ENCODE peak calls at places on chromosomes 11 and 22, in four cellular contexts. J is neural progenitor cell, B is upper lobe of right lung, G is heart left ventricle. Y is an unnamed sample. For H3K4me1, the result is how much of the 10 kb centered on the place peaks cover.

GRCh38 chr11:20035701-20036601 is 124.3 kb downstream of the DBX1 start:
- DNase-seq in J (no peak), G (no peak), B (no peak), Y (peak)

GRCh38 chr22:47225080-47225930 is 462.9 kb downstream of the TBC1D22A start:
- DNase-seq in B (no peak), G (no peak), J (no peak), Y (no peak)

GRCh38 chr22:45842141-45842831 is 134.7 kb downstream of the WNT7B start:
- DNase-seq in J (no peak), G (no peak), B (no peak), Y (no peak)

GRCh38 chr11:67400251-67400941 is 1.3 kb downstream of the PPP1CA start:
- DNase-seq in J (no peak), G (peak), B (no peak), Y (no peak)

GRCh38 chr22:41619979-41620645 is 731 bp downstream of the DESI1 start:
- DNase-seq in B (peak), J (peak), G (peak), Y (peak)

GRCh38 chr11:75265851-75266531 is 25.4 kb downstream of the TPBGL start:
- DNase-seq in B (peak), J (no peak), G (no peak), Y (peak)

GRCh38 chr22:50318698-50319411 is 8.0 kb downstream of the DENND6B start:
- DNase-seq in G (no peak), B (peak), J (no peak), Y (no peak)

GRCh38 chr11:113781682-113782081 is 2.1 kb downstream of the CLDN25 start:
- DNase-seq in B (no peak), J (no peak), G (no peak), Y (peak)

GRCh38 chr22:49979587-49980264 is 19.2 kb downstream of the PIM3 start:
- DNase-seq in G (peak), B (peak), J (peak), Y (peak)

GRCh38 chr11:88354909-88355308 is 17.4 kb upstream of the CTSC start:
- DNase-seq in J (no peak), B (no peak), G (no peak), Y (no peak)

DNA sequence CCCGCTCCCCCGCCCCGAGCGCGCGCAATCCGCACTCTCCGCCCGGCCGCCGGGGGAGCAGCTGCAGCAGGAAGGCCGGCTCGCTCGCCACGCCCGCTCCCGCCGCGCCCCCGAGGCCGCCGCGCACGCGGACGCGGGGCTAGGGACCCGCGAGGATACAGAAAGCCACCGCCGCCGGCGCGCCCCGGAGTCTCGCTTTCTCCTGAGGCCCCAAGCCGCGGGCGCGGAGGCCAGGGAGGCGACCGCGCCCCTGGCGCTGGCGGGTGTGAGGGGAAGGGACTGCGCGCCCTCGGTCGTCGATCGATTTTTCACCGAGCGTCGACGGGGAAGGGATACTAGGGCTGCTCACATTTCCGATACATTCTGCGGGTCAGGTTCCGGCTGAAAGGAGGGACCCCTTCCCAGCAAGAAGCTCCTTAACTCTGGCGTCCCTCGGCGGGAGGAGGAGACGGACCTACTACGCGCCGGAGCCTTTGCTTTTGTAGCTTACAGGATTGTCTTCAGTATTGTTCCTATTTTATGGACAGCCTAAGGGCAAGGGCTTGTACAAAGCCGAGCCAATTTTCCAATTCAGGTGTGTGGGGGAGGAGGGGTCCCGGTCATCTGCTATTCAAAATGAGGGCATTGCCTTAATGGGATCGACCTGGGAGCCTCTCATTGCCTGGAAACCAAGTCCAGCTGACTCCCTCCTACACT is 416 bp upstream of the GAB2 start:
- DNase-seq in J (peak), B (peak), G (peak), Y (peak)
- TF ChIP-seq CTCF in J (peak), B (peak), G (no peak), Y (no peak)

GRCh38 chr11:64372021-64372420 is 13.1 kb downstream of the RPS6KA4 start:
- DNase-seq in B (no peak), J (no peak), G (no peak), Y (no peak)

GRCh38 chr11:64372802-64373597 is 14.0 kb downstream of the RPS6KA4 start:
- DNase-seq in B (no peak), J (no peak), G (no peak), Y (no peak)

GRCh38 chr11:64376071-64376470 is 17.1 kb downstream of the RPS6KA4 start:
- DNase-seq in J (no peak), G (no peak), B (no peak), Y (no peak)

GRCh38 chr11:64371201-64371600 is 12.2 kb downstream of the RPS6KA4 start:
- DNase-seq in J (no peak), G (no peak), B (no peak), Y (no peak)

GRCh38 chr11:64373598-64373974 is 14.6 kb downstream of the RPS6KA4 start:
- DNase-seq in J (no peak), G (no peak), B (no peak), Y (no peak)
- H3K4me1 ChIP-seq in J (under half), G (under half), B (under half), Y (under half)

GRCh38 chr11:36507824-36508489 is 2.1 kb downstream of the TRAF6 start:
- DNase-seq in J (no peak), G (no peak), B (no peak), Y (no peak)
- H3K27ac ChIP-seq in J (no peak), G (peak), B (peak), Y (no peak)

GRCh38 chr22:24942301-24942700 is 4.2 kb downstream of the LHFPL7 start:
- DNase-seq in G (no peak), J (no peak), B (no peak), Y (no peak)

GRCh38 chr22:24944224-24944937 is 2.1 kb downstream of the LHFPL7 start:
- DNase-seq in J (no peak), B (no peak), G (no peak), Y (no peak)

GRCh38 chr22:24937114-24937513 is 9.4 kb downstream of the LHFPL7 start:
- DNase-seq in B (no peak), G (no peak), J (peak), Y (no peak)

GRCh38 chr22:24935771-24936483 is 10.6 kb downstream of the LHFPL7 start:
- DNase-seq in J (no peak), B (no peak), G (no peak), Y (no peak)

DNA sequence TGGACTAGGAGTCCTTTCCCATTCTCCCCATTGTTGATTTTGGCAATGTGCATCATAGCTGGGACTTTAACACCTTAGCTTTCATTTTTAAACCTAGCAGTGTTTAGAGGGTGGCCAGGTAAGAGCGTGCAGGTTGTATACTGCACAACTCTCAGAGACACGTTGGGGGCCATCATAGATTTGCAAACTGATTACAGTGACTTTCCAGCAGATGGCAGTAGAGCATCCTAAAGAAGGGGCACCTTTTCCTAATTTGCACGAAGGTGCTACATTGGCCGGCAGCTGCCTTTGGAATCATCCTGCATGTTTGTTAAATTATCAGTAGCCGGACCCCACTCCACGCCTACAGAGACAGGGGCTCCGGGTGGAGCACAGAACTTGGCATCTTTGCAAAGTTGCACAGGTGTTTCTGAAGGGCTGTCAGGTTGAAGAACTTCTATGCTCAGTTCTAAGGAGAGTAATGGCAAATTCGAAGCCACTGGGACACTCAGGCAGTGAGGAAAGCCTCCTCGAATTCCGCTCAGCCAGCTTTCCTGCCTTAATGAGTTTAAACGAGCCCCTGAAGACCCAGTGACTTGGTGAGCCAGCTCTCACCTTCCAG is 7.7 kb downstream of the LHFPL7 start:
- DNase-seq in B (no peak), J (peak), G (no peak), Y (no peak)
- TF ChIP-seq CTCF in B (peak), J (peak), G (peak), Y (peak)

DNA sequence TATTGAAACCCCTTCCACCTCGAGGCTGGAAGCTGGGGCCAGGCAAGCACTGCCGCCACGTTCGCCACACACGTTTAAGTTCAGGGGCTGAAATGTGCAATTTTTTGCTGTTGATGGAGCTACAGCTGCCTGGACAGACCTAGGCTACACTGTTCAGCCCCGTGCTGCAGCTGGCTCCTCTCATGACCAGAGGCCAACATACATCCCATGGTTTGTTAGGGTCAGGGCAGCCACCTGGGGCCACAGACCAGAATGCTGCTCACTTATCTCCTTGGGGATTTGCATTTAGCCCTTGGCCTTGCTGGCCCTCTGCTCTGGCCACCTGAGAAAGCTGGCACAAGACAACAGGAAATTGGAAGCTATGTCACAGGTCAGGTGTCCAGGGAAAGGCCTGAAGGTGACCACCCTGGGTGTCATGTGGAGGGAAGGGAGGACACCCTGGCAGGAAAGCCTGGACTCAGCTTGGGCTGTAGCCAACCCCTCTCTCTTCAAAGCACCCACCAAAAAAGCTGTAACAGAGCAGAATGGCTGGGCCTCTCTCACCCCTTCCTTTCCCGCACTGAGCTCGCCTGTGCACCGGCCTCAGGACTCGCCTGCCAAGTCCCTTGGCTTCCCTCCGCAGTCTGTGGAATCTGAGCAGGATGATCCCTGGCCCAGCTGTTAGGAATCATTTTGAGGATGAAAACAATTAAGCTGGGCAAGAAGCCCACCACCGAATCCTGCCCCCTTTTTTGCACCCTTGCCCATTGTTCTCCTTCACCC is 86.3 kb downstream of the SNX19 start:
- DNase-seq in B (no peak), G (peak), J (no peak), Y (no peak)
- H3K4me1 ChIP-seq in B (under half), G (under half), J (under half), Y (under half)

DNA sequence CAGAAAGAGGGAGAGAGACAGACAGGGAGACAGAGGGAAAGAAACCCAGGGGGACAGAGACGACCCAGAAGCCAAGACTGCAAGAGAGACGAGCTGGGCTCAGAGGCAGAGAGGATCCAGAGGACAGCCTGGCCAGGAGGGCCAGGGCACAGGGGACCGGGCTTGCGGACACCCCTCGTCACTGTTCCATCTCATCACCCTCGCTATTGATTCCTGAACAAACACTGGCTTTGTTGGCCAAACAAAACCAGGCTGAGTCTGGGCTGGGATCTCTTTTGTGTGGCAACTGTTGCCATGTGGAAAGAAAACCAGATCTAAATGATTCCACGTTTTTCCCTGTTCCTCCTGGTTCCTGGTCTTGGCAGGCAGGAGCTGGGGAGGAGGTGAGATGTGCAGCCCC is 339.4 kb downstream of the MN1 start:
- DNase-seq in B (no peak), J (peak), G (no peak), Y (no peak)
- H3K27ac ChIP-seq in B (no peak), J (peak), G (no peak), Y (no peak)